ENCODE peak calls at places on chromosome 21, in seven cellular contexts. B is ovary, X is left ventricle myocardium inferior, Z is WTC11, L is neural progenitor cell, I is stomach, J is BE2C. P is an unnamed sample.

GRCh38 chr21:16422702-16423101 is 692.9 kb downstream of the USP25 start:
- DNase-seq in B (no peak), X (no peak), Z (no peak), L (no peak), I (no peak), J (no peak), P (no peak)

GRCh38 chr21:41899431-41900202 is 20.5 kb upstream of the PRDM15 start:
- DNase-seq in B (no peak), X (no peak), Z (no peak), L (no peak), I (no peak), J (no peak), P (peak)

GRCh38 chr21:42563261-42564045 is 49.8 kb downstream of the SLC37A1 start:
- DNase-seq in B (peak), X (no peak), Z (peak), L (no peak), I (peak), J (no peak), P (no peak)

GRCh38 chr21:44515359-44516165 is 24.4 kb downstream of the KRTAP10-1 start:
- DNase-seq in B (no peak), X (no peak), Z (no peak), L (no peak), I (no peak), J (no peak), P (no peak)

GRCh38 chr21:44527983-44528633 is 11.9 kb downstream of the KRTAP10-1 start:
- DNase-seq in B (no peak), X (peak), Z (peak), L (no peak), I (no peak), J (peak), P (no peak)

GRCh38 chr21:45427331-45428271 is 22.6 kb downstream of the COL18A1 start:
- DNase-seq in B (peak), X (peak), Z (peak), L (peak), I (peak), J (peak), P (no peak)

GRCh38 chr21:41878831-41879189 is 334 bp downstream of the PRDM15 start:
- DNase-seq in B (peak), X (peak), Z (peak), L (peak), I (peak), J (peak), P (peak)

GRCh38 chr21:14864211-14865021 is 200.4 kb downstream of the NRIP1 start:
- DNase-seq in B (peak), X (peak), Z (peak), L (peak), I (peak), J (peak), P (peak)

GRCh38 chr21:15015622-15016471 is 49.0 kb downstream of the NRIP1 start:
- DNase-seq in B (no peak), X (no peak), Z (no peak), L (no peak), I (no peak), J (no peak), P (no peak)

GRCh38 chr21:14737922-14738321 is 191.8 kb upstream of the SAMSN1 start:
- DNase-seq in B (no peak), X (no peak), Z (no peak), L (peak), I (peak), J (peak), P (peak)

GRCh38 chr21:26153758-26154157 is 16.8 kb downstream of the APP start:
- DNase-seq in B (no peak), X (no peak), Z (no peak), L (no peak), I (no peak), J (no peak), P (no peak)

GRCh38 chr21:15192243-15192642 is 127.4 kb upstream of the NRIP1 start:
- DNase-seq in B (no peak), X (no peak), Z (no peak), L (no peak), I (no peak), J (no peak), P (no peak)

GRCh38 chr21:45787371-45787770 is 143.8 kb downstream of the PCBP3 start:
- DNase-seq in B (no peak), X (no peak), Z (no peak), L (no peak), I (no peak), J (no peak), P (no peak)

GRCh38 chr21:28636988-28637691 is 355.5 kb downstream of the LTN1 start:
- DNase-seq in B (no peak), X (no peak), Z (no peak), L (no peak), I (no peak), J (no peak), P (peak)

GRCh38 chr21:42154237-42155044 is 64.5 kb upstream of the ABCG1 start:
- DNase-seq in B (no peak), X (no peak), Z (no peak), L (no peak), I (no peak), J (no peak), P (no peak)

GRCh38 chr21:46347203-46347550 is 23.2 kb downstream of the PCNT start:
- DNase-seq in B (no peak), X (no peak), Z (no peak), L (no peak), I (no peak), J (no peak), P (no peak)

GRCh38 chr21:45088729-45089128 is 14.3 kb downstream of the ADARB1 start:
- DNase-seq in B (no peak), X (no peak), Z (no peak), L (no peak), I (no peak), J (no peak), P (peak)

GRCh38 chr21:42847051-42847707 is 32.2 kb downstream of the WDR4 start:
- DNase-seq in B (no peak), X (peak), Z (no peak), L (no peak), I (no peak), J (peak), P (no peak)

GRCh38 chr21:45560106-45561021 is 18.1 kb upstream of the SLC19A1 start:
- DNase-seq in B (no peak), X (peak), Z (no peak), L (no peak), I (no peak), J (no peak), P (no peak)

GRCh38 chr21:42262826-42263225 is 43.9 kb downstream of the ABCG1 start:
- DNase-seq in B (peak), X (peak), Z (no peak), L (no peak), I (peak), J (peak), P (no peak)

DNA sequence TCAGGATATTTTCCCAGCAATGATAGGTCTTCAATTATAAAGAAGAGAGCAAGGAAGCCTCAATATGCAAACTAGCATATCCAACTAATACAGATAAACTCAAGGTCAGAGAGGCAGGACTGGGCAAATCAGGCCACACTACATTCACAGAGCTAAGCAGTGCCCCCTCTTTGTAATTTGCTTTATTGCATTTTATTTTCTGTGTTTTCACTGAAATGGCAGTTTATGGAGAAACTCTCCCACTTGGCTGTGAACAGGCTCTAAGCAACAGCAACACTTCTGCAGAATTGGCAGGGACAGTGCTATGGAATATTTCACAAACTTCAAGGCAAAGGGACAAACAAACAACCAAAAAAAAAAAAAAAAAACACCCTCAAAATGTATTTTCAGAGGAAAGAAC is 93.4 kb upstream of the SOD1 start:
- DNase-seq in B (no peak), X (no peak), Z (no peak), L (no peak), I (no peak), J (no peak), P (no peak)
- TF ChIP-seq CTCF in B (no peak), X (no peak), Z (no peak), L (no peak), I (no peak), J (peak), P (no peak)

DNA sequence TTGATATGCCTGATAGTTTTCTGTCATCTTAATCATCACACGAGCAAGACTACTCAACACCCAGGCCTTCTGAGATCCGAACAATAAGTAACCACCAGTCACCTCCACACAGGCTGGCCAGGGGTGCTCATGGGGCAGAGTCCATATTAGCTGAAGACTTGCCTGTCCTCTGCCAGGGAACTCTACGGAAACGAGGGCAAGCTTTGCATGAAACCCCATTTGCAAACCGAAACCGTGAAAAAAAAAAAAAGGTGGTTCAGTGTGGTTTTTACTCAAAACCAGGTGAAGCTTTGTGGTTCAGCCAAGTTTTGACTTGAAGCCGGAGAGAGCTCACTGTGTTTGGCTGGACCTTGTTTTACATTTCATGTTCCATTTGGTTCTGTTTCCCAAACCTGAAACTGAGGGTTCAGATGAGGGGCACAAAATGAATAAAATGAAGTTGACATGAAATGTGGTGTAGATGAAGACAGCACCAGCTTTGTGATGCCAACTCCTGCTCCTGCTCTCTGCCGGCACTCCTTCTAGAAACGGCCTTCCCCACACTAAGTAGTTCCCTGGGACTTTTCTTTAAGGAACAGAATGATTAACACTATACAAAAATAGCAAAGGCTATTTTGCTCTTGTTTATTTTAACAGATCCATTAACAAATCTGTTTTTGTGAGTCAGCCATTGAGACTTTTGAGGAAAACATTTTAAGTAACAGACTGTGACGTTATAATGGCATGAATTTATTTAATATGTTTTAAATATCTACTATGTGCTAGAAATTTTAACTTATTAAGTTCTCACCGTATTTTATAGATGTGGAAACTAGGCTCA is 74.7 kb downstream of the RUNX1 start:
- DNase-seq in B (no peak), X (no peak), Z (no peak), L (no peak), I (no peak), J (no peak), P (peak)
- TF ChIP-seq CTCF in B (no peak), X (no peak), Z (no peak), L (no peak), I (no peak), J (no peak), P (no peak)

GRCh38 chr21:36698160-36699025 is 522 bp upstream of the SIM2 start:
- DNase-seq in B (no peak), X (no peak), Z (peak), L (peak), I (peak), J (no peak), P (no peak)
- TF ChIP-seq CTCF in B (no peak), X (no peak), Z (no peak), L (no peak), I (no peak), J (no peak), P (no peak)

DNA sequence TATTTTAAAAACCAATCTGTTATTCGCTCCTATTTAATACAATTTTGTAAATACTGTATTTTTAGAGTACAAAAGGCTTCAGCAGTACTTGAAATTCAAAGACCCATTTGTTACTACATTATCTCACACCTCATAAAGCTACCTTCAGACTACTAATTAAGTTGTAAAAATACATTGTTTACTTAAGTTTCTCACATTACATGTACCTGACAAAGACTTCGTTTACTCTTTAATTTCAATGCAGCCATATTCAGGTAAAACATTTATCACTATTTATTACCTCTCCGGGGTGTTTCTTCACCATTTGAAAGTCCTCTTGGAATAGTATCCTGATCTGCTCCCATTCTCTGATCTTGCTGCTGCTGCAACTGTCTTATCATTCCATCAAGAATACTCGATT is 55.2 kb downstream of the BRWD1 start:
- DNase-seq in B (no peak), X (no peak), Z (no peak), L (no peak), I (no peak), J (no peak), P (no peak)
- TF ChIP-seq CTCF in B (no peak), X (no peak), Z (no peak), L (no peak), I (no peak), J (no peak), P (no peak)

GRCh38 chr21:37564924-37565529 is 198.5 kb downstream of the DYRK1A start:
- DNase-seq in B (no peak), X (no peak), Z (peak), L (peak), I (no peak), J (no peak), P (no peak)

GRCh38 chr21:37562920-37563640 is 196.5 kb downstream of the DYRK1A start:
- DNase-seq in B (peak), X (no peak), Z (peak), L (no peak), I (no peak), J (peak), P (no peak)

GRCh38 chr21:37563641-37564340 is 197.2 kb downstream of the DYRK1A start:
- DNase-seq in B (peak), X (peak), Z (peak), L (peak), I (peak), J (peak), P (peak)

GRCh38 chr21:37565530-37566223 is 199.1 kb downstream of the DYRK1A start:
- DNase-seq in B (no peak), X (no peak), Z (no peak), L (no peak), I (no peak), J (no peak), P (no peak)

GRCh38 chr21:37564341-37564923 is 197.9 kb downstream of the DYRK1A start:
- DNase-seq in B (peak), X (peak), Z (peak), L (peak), I (peak), J (peak), P (peak)
- TF ChIP-seq CTCF in B (no peak), X (no peak), Z (no peak), L (no peak), I (no peak), J (no peak), P (no peak)

DNA sequence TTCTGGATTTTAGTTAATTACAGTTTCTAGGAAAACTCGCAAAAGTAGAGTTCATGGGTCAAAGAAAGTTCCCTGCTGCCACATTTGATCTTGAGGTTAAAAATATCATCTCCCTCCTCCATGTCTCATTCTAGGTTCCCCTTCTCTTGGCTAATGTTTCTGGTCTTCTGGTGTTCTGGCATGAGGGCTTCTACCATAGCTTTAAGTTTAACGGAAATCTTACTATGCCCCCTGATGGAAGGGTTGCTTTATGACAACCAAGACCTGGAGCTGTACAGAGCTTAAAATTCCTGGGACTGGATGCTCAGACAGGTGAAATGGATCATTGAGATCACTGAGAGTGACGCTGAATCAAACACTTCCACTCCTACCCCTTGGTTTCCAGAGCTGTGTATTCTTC is 1881.7 kb downstream of the MRPL39 start:
- DNase-seq in B (no peak), X (no peak), Z (no peak), L (no peak), I (no peak), J (peak), P (no peak)
- TF ChIP-seq CTCF in B (no peak), X (no peak), Z (no peak), L (peak), I (no peak), J (peak), P (no peak)

GRCh38 chr21:33256019-33256418 is 10.1 kb upstream of the IL10RB start:
- DNase-seq in B (no peak), X (no peak), Z (no peak), L (no peak), I (no peak), J (no peak), P (peak)

GRCh38 chr21:33251119-33251518 is 15.0 kb upstream of the IL10RB start:
- DNase-seq in B (no peak), X (no peak), Z (no peak), L (no peak), I (no peak), J (no peak), P (no peak)

GRCh38 chr21:33257404-33257803 is 8.8 kb upstream of the IL10RB start:
- DNase-seq in B (no peak), X (no peak), Z (no peak), L (no peak), I (no peak), J (no peak), P (no peak)

GRCh38 chr21:33255404-33255803 is 10.8 kb upstream of the IL10RB start:
- DNase-seq in B (no peak), X (no peak), Z (no peak), L (no peak), I (no peak), J (no peak), P (no peak)

GRCh38 chr21:33254766-33255165 is 11.4 kb upstream of the IL10RB start:
- DNase-seq in B (no peak), X (no peak), Z (no peak), L (no peak), I (no peak), J (no peak), P (no peak)
- TF ChIP-seq CTCF in B (no peak), X (no peak), Z (no peak), L (no peak), I (no peak), J (no peak), P (no peak)

GRCh38 chr21:34128124-34128523 is 54.7 kb downstream of the MRPS6 start:
- DNase-seq in B (no peak), X (no peak), Z (no peak), L (peak), I (no peak), J (no peak), P (no peak)

GRCh38 chr21:34129971-34130597 is 56.7 kb downstream of the MRPS6 start:
- DNase-seq in B (no peak), X (no peak), Z (no peak), L (peak), I (no peak), J (peak), P (peak)

GRCh38 chr21:34130598-34130985 is 57.2 kb downstream of the MRPS6 start:
- DNase-seq in B (no peak), X (no peak), Z (no peak), L (no peak), I (no peak), J (no peak), P (no peak)

GRCh38 chr21:34128674-34129038 is 55.3 kb downstream of the MRPS6 start:
- DNase-seq in B (no peak), X (no peak), Z (no peak), L (no peak), I (no peak), J (peak), P (no peak)

DNA sequence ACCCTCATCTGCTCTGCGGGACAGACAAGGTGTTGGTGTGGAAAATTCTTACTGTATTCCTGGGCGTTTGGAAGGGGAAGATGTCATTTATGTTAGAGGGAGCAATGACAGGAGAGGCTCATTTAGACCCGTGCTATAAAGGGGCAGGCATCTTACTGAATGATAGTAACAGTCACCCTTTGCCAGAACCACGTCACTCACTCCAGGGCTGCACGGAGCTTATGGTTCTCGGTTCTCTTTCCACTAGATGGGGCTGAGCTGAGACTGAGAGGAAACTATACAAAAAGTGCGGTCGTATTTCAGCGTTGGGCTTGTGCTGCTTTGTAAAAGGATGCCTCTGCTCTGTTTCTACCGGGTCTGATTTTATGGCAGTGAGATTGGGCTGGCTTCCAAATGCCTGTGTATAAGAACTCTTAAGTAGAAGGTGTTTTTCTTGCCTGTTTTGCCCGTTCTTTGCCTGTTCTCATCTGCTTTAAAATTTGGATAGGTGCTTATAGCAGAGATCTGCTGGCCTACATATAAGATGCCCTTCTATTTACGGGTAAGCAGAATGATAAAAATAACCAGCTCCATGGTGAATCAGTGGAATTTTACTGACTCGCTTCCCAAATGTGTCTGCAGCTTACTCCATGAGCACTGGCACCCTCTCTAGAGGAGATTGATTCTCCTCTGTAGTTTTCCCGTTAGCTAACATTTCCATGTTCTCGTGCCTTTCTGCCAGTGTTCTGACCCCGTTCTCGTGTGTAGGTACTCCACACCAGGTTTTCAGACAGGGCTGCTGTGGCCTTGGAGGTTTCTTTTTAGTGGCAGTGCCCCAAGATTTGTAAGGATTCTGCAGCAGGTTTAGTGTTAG is 55.9 kb downstream of the MRPS6 start:
- DNase-seq in B (peak), X (peak), Z (no peak), L (peak), I (peak), J (peak), P (peak)
- TF ChIP-seq CTCF in B (no peak), X (peak), Z (no peak), L (peak), I (no peak), J (peak), P (no peak)